ENCODE peak calls at places on chromosomes 13 and 19, in six cellular contexts. J is colonic mucosa, Y is lower leg skin, M is AG09309, R is neural progenitor cell, H is keratinocyte. G is an unnamed sample.

GRCh38 chr19:10361569-10362011 is 18.8 kb downstream of the TYK2 start:
- DNase-seq in J (no peak), Y (no peak), M (no peak), R (no peak), H (no peak), G (no peak)

GRCh38 chr13:99796175-99796819 is 175.3 kb downstream of the ZIC5 start:
- DNase-seq in J (peak; percentile 38), Y (no peak), M (no peak), R (peak; percentile 89), H (peak; percentile 2), G (no peak)

GRCh38 chr19:10352764-10353671 is 13.6 kb upstream of the ICAM3 start:
- DNase-seq in J (peak; percentile 31), Y (no peak), M (no peak), R (peak; percentile 95), H (no peak), G (no peak)

GRCh38 chr19:10112895-10113591 is 1.6 kb downstream of the P2RY11 start:
- DNase-seq in J (peak; percentile 69), Y (no peak), M (no peak), R (peak; percentile 62), H (no peak), G (no peak)

GRCh38 chr13:45630791-45631190 is 15.3 kb upstream of the ERICH6B start:
- DNase-seq in J (no peak), Y (no peak), M (no peak), R (no peak), H (no peak), G (no peak)

GRCh38 chr13:43785681-43786471 is 896 bp downstream of the ENOX1 start:
- DNase-seq in J (peak; percentile 71), Y (peak; percentile 93), M (no peak), R (peak; percentile 77), H (no peak), G (no peak)

GRCh38 chr13:46728777-46729176 is 68.2 kb downstream of the ESD start:
- DNase-seq in J (no peak), Y (no peak), M (no peak), R (peak; percentile 29), H (no peak), G (no peak)

GRCh38 chr13:18995259-18995873 is 186.3 kb downstream of the TUBA3C start:
- DNase-seq in J (no peak), Y (no peak), M (no peak), R (no peak), H (no peak), G (no peak)

GRCh38 chr19:17671906-17672305 is 16.2 kb downstream of the UNC13A start:
- DNase-seq in J (no peak), Y (no peak), M (no peak), R (peak; percentile 67), H (no peak), G (no peak)

GRCh38 chr19:48681127-48681470 is 8.3 kb upstream of the NTN5 start:
- DNase-seq in J (no peak), Y (no peak), M (peak; percentile 60), R (no peak), H (no peak), G (peak; percentile 16)

DNA sequence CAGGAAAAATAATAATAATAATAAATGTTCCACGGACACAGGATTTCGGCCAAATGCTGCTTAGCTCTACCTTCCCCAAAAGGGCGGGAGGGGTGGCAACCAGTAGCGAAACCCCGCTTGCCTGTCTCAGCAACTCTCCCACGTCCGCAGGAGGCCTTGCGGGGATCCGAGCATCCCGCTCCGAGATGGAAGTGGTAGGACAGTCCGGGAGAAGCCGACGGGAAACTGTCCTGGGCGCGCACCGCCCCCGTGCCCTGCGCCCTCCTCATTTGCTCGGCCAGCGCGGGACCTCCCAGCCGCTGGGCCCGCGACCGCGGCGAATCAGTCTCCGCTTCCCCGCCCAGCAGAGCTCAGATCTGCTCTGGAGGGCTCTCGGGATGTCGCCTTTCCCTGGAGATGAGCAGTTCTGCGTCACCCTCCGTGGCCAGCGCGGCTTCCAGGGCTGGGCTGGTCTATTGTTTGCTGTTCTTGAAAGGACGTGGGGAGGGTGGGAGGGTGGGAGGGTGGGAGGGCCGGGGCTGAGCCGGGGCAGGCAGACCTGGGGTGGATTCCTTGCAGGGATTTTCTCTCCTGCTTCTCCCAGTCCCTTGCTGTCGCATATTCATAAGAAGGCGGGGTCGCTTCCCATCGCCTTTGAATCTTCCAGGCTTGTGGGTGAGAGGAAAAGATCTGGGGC is 48.8 kb upstream of the PABPC3 start:
- DNase-seq in J (no peak), Y (no peak), M (no peak), R (peak; percentile 83), H (no peak), G (no peak)
- H3K4me3 ChIP-seq in J (no peak overlapping the region), Y (no peak overlapping the region), M (no peak overlapping the region), R (peak overlapping the region; percentile 59), H (peak overlapping the region; percentile 38), G (peak overlapping the region; percentile 33)

GRCh38 chr13:31107109-31107508 is 54.6 kb downstream of the HSPH1 start:
- DNase-seq in J (no peak), Y (no peak), M (no peak), R (no peak), H (no peak), G (no peak)

GRCh38 chr13:31105856-31106255 is 55.8 kb downstream of the HSPH1 start:
- DNase-seq in J (no peak), Y (peak; percentile 73), M (no peak), R (no peak), H (no peak), G (no peak)

GRCh38 chr13:31101511-31102170 is 60.1 kb downstream of the HSPH1 start:
- DNase-seq in J (no peak), Y (peak; percentile 25), M (no peak), R (no peak), H (no peak), G (no peak)

GRCh38 chr13:31100721-31101120 is 61.0 kb downstream of the HSPH1 start:
- DNase-seq in J (no peak), Y (peak; percentile 39), M (no peak), R (no peak), H (no peak), G (no peak)

DNA sequence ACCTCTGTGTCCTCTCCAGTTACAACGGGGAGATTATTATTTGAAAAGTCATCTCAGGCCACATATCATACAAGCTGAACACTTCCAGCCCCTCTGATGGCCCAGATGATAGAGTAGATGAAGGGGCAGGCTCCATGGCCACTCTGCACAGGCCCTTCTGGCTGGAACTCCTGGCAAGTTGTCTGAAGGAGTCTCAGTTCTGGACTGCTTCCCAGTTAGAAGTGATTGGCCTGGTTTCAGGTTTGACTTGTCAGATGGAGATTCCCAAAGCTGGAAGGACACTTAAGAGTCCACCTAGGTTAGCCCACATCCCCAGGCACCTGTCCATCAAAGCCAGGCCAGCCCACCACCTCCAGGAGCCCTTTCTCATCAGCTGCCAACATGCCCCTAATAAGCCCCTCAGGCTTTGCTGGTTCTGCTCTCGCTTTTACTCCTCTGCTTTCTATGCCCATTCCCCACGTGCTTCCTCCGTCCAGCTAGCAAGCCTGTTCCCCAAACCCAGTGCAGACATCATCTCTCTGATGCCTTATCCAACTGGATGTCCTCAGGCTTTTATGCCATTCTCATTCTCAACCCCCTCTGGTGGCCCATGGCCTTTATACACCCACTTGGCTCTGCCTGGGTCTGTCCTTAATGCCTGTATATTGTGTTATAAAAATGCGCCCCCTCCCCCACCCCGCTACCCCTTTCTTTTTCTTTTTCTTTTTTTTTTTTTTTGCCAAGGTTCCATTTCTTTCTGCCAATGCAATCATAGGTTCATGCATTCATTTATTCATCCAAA is 56.5 kb downstream of the HSPH1 start:
- DNase-seq in J (no peak), Y (peak; percentile 71), M (no peak), R (no peak), H (no peak), G (no peak)
- TF ChIP-seq CTCF in J (no peak), Y (no peak), M (no peak), R (peak; percentile 16), H (no peak), G (peak; percentile 4)

GRCh38 chr19:3367572-3368440 is 1.4 kb downstream of the NFIC start:
- DNase-seq in J (peak; percentile 53), Y (no peak), M (no peak), R (no peak), H (no peak), G (no peak)
- H3K4me3 ChIP-seq in J (peak overlapping the region; percentile 64), Y (peak overlapping the region; percentile 57), M (peak overlapping the region; percentile 69), R (peak overlapping the region; percentile 49), H (peak overlapping the region; percentile 84), G (peak overlapping the region; percentile 96)

DNA sequence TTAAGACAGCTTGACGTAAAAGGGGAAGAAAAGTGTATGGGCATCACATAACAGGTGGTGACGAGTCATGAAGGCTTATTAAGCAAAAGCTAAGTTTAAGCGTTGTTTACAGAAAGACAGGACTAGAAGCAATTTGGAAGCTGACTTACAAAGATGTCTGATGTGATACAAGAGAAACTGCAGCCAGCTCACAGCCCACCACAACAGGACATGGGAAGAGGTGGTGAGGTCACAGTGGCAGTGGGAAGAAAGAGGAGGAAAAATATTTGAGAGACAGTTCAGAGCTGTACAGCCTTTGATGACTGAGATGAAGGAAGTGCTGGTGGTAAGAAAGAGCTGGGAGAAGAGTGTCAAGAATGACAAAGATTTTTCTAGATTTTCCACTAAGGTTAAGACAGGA is 181.5 kb downstream of the KLF12 start:
- DNase-seq in J (no peak), Y (no peak), M (no peak), R (no peak), H (no peak), G (no peak)
- TF ChIP-seq CTCF in J (no peak), Y (no peak), M (no peak), R (no peak), H (no peak), G (no peak)

GRCh38 chr19:46634656-46635218 is 1.3 kb downstream of the GNG8 start:
- DNase-seq in J (no peak), Y (no peak), M (no peak), R (peak; percentile 55), H (no peak), G (no peak)

GRCh38 chr19:46635920-46636761 is at the start of gene GNG8:
- DNase-seq in J (no peak), Y (no peak), M (no peak), R (peak; percentile 72), H (no peak), G (no peak)

GRCh38 chr19:46631481-46631880 is 4.5 kb downstream of the GNG8 start:
- DNase-seq in J (no peak), Y (peak; percentile 92), M (no peak), R (no peak), H (no peak), G (no peak)

GRCh38 chr19:46633130-46633529 is 2.9 kb downstream of the GNG8 start:
- DNase-seq in J (no peak), Y (no peak), M (no peak), R (no peak), H (no peak), G (no peak)

GRCh38 chr19:46634045-46634655 is 1.9 kb downstream of the GNG8 start:
- DNase-seq in J (peak; percentile 97), Y (peak; percentile 97), M (no peak), R (peak; percentile 95), H (peak; percentile 88), G (no peak)
- H3K4me3 ChIP-seq in J (peak overlapping the region; percentile 23), Y (no peak overlapping the region), M (peak overlapping the region; percentile 27), R (peak overlapping the region; percentile 68), H (peak overlapping the region; percentile 57), G (peak overlapping the region; percentile 43)

G was measured in epithelial cell of proximal tubule.